ENCODE peak calls at places on chromosomes 16 and 17, in four cellular contexts. N is effector CD4-positive, alpha-beta T cell; Q is esophagus squamous epithelium; M is adrenal gland. C is an unnamed sample.

GRCh38 chr16:57852189-57852588 is 49.9 kb upstream of the KIFC3 start:
- DNase-seq in N (no peak), Q (no peak), M (no peak), C (no peak)

GRCh38 chr17:7644768-7645167 is 6.0 kb upstream of the ATP1B2 start:
- DNase-seq in N (no peak), Q (no peak), M (no peak), C (no peak)

GRCh38 chr17:79912552-79913330 is 73.5 kb upstream of the CBX4 start:
- DNase-seq in N (no peak), Q (no peak), M (no peak), C (no peak)

GRCh38 chr17:3788200-3788599 is 12.8 kb downstream of the ITGAE start:
- DNase-seq in N (no peak), Q (no peak), M (no peak), C (no peak)

GRCh38 chr16:77555101-77555500 is 120.3 kb upstream of the ADAMTS18 start:
- DNase-seq in N (no peak), Q (no peak), M (no peak), C (no peak)

GRCh38 chr16:51326131-51326856 is 175.2 kb upstream of the SALL1 start:
- DNase-seq in N (no peak), Q (no peak), M (no peak), C (no peak)

GRCh38 chr17:9465216-9465921 is 110.3 kb downstream of the STX8 start:
- DNase-seq in N (no peak), Q (no peak), M (no peak), C (no peak)

GRCh38 chr17:2797632-2798031 is 1.4 kb downstream of the RAP1GAP2 start:
- DNase-seq in N (no peak), Q (no peak), M (no peak), C (no peak)

C was measured in stimulated activated naive CD8-positive, alpha-beta T cell treated with anti-CD3 and anti-CD28 coated beads, Interleukin-15, Interleukin-2, amounts not matched to agents 100 U/mL and 50 U/mL, for 24 hours.